ENCODE peak calls at places on chromosomes 13 and 19, in nine cellular contexts. H is heart right ventricle, Q is BE2C, P is heart left ventricle, W is transverse colon, V is IMR-90, E is HCT116, F is fibroblast of lung, Z is GM23248. O is an unnamed sample.
A peak's percentile ranks its signal among the peaks of the same experiment; 100 is the strongest.

GRCh38 chr13:44695520-44695919 is 119.4 kb upstream of the TSC22D1 start:
- DNase-seq in H (no peak), Q (no peak), P (no peak), W (no peak), V (no peak), E (no peak), F (no peak), Z (no peak), O (no peak)

GRCh38 chr13:20407759-20408158 is 117.9 kb downstream of the CRYL1 start:
- DNase-seq in H (no peak), Q (no peak), P (no peak), W (no peak), V (no peak), E (no peak), F (no peak), Z (no peak), O (no peak)

GRCh38 chr19:37654525-37654832 is 786 bp downstream of the ZFP30 start:
- DNase-seq in H (no peak), Q (no peak), P (no peak), W (no peak), V (peak; percentile 26), E (no peak), F (peak; percentile 40), Z (peak; percentile 56), O (no peak)

GRCh38 chr19:4584670-4585460 is 25.4 kb upstream of the SEMA6B start:
- DNase-seq in H (no peak), Q (peak; percentile 69), P (no peak), W (no peak), V (no peak), E (no peak), F (no peak), Z (no peak), O (no peak)

GRCh38 chr19:40523322-40524047 is 53.2 kb upstream of the SHKBP1 start:
- DNase-seq in H (peak; percentile 36), Q (peak; percentile 88), P (peak; percentile 44), W (peak; percentile 88), V (peak; percentile 44), E (peak; percentile 72), F (peak; percentile 37), Z (peak; percentile 78), O (peak; percentile 71)

GRCh38 chr13:94706854-94707399 is 5.4 kb downstream of the SOX21 start:
- DNase-seq in H (no peak), Q (no peak), P (no peak), W (no peak), V (no peak), E (no peak), F (no peak), Z (no peak), O (no peak)

GRCh38 chr19:1247747-1248453 is 483 bp upstream of the MIDN start:
- DNase-seq in H (peak; percentile 86), Q (no peak), P (peak; percentile 90), W (peak; percentile 82), V (peak; percentile 70), E (no peak), F (peak; percentile 62), Z (peak; percentile 87), O (peak; percentile 81)

GRCh38 chr13:110421696-110422395 is 114.8 kb downstream of the COL4A2 start:
- DNase-seq in H (no peak), Q (no peak), P (no peak), W (no peak), V (peak; percentile 90), E (no peak), F (peak; percentile 78), Z (no peak), O (no peak)

GRCh38 chr13:23992722-23993438 is 95.6 kb upstream of the C1QTNF9B start:
- DNase-seq in H (no peak), Q (no peak), P (no peak), W (no peak), V (no peak), E (no peak), F (no peak), Z (no peak), O (no peak)

GRCh38 chr19:48994035-48994386 is 324 bp downstream of the RUVBL2 start:
- DNase-seq in H (no peak), Q (no peak), P (no peak), W (no peak), V (no peak), E (no peak), F (no peak), Z (peak; percentile 55), O (peak; percentile 31)

GRCh38 chr19:33624586-33625153 is 2.9 kb downstream of the CHST8 start:
- DNase-seq in H (no peak), Q (no peak), P (no peak), W (no peak), V (no peak), E (no peak), F (no peak), Z (no peak), O (no peak)
- H3K27me3 ChIP-seq in H (peaks cover 22% of the 10 kb centered on the region), Q (peaks cover 36% of the 10 kb centered on the region), P (peaks cover 23% of the 10 kb centered on the region), W (peaks cover 76% of the 10 kb centered on the region), V (peaks cover 37% of the 10 kb centered on the region), E (peaks cover 10% of the 10 kb centered on the region), F (peaks cover 11% of the 10 kb centered on the region), Z (peaks cover 43% of the 10 kb centered on the region), O (peaks cover 70% of the 10 kb centered on the region)

DNA sequence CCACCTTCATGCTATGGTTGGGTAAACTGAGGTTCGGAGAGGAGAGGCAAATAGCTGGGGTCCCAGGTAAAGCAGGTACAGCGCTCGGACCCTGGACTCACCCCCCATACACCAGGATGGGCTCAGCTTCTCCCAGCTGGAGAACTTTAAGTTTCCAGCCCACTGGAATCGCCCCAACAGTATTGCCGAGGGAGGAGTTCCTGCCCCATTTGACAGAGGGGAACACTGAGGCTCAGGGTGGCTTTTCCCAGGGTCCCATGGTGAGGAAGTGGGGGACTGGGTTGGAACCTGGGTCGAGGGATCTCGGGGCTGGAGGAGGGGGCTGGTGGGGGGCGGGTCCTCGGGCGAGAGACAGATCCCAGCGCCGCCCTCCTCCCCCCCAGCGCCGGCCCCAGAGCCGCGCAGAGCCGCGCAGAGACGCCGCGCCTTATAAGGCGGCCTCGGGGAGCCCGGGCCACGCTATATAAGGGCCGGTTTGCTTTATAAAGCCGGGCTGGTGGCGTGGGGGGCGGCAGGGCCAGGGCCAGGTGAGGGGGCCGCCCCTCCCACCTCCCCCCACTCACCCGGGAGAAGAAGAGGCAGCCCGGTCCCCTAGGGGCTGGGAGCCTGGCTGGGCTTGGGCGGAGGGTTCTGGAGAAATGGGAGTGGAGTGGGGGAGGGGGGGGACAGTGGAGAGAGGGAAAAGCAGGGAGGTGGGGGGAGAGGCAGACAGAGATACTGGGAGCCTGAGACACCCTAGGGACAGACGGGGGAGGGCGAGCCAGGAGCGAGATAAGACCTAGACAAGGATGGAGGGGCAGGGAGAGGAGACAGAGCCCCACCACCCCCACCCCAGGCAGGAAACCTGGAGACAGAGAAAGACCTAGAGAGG is 1.1 kb downstream of the CNN1 start:
- DNase-seq in H (peak; percentile 59), Q (peak; percentile 73), P (peak; percentile 52), W (peak; percentile 29), V (peak; percentile 22), E (no peak), F (peak; percentile 22), Z (peak; percentile 58), O (no peak)
- H3K4me3 ChIP-seq in H (peak overlapping the region; percentile 36), Q (peak overlapping the region; percentile 28), P (peak overlapping the region; percentile 42), W (peak overlapping the region; percentile 52), V (peak overlapping the region; percentile 65), E (no peak overlapping the region), F (peak overlapping the region; percentile 55), Z (peak overlapping the region; percentile 65), O (no peak overlapping the region)

GRCh38 chr19:2981898-2982297 is 4.5 kb downstream of the TLE6 start:
- DNase-seq in H (no peak), Q (no peak), P (no peak), W (no peak), V (no peak), E (no peak), F (no peak), Z (no peak), O (no peak)

GRCh38 chr19:2983351-2984195 is 6.2 kb downstream of the TLE6 start:
- DNase-seq in H (peak; percentile 75), Q (peak; percentile 97), P (peak; percentile 83), W (peak; percentile 30), V (peak; percentile 7), E (no peak), F (peak; percentile 75), Z (peak; percentile 56), O (peak; percentile 18)

GRCh38 chr19:2984196-2984490 is 6.8 kb downstream of the TLE6 start:
- DNase-seq in H (no peak), Q (no peak), P (no peak), W (no peak), V (no peak), E (no peak), F (no peak), Z (peak; percentile 74), O (no peak)

GRCh38 chr19:2982556-2982955 is 5.2 kb downstream of the TLE6 start:
- DNase-seq in H (no peak), Q (no peak), P (no peak), W (no peak), V (no peak), E (no peak), F (no peak), Z (no peak), O (no peak)

GRCh38 chr19:2982983-2983350 is 5.6 kb downstream of the TLE6 start:
- DNase-seq in H (peak; percentile 81), Q (peak; percentile 99), P (peak; percentile 90), W (peak; percentile 78), V (peak; percentile 68), E (no peak), F (peak; percentile 93), Z (peak; percentile 86), O (peak; percentile 93)
- H3K27me3 ChIP-seq in H (no peaks in the 10 kb centered on the region), Q (no peaks in the 10 kb centered on the region), P (no peaks in the 10 kb centered on the region), W (peaks cover 16% of the 10 kb centered on the region), V (peaks cover 13% of the 10 kb centered on the region), E (no peaks in the 10 kb centered on the region), F (peaks cover 7% of the 10 kb centered on the region), Z (no peaks in the 10 kb centered on the region), O (no peaks in the 10 kb centered on the region)

DNA sequence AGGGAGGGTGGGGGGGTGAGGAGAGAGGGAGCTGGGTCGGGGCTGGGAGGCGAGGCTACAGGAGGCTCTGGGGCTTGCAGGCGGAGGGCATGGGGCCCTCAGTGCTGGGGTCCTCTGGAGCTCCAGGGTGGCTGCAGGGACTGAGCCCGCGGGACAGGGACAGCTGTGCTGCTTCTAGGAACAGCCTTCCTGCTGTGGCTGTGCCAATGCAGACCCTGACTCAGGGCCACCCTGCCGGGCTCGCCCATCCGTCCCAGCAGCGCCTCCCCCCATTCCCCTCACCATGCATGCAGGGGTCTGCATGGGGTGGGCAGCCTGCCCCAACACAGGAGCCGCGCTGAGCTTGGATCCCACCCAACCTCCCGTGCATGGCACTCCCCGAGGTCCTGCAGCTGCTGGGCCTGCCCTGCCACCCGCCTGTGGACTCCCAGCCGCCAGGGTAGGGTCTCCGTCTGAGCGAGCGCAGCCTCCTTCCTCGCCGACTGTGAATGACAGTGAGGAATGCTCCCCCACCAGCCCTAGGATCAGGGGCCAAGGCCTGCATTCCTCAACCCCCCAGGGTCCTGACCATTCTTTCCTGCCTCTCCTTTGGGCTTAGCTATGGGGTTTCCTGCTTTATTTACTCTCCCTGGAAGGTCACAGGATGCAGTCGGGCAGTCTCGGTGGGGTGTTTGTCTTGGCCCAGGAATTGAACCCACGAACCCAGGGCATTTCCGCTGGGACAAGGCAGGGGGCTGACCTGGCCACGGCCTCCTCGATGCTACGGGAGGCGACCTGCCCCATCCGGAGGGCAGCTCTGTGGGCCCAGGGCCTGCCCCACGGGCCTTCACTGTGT is 23.4 kb downstream of the CEBPG start:
- DNase-seq in H (peak; percentile 34), Q (peak; percentile 11), P (peak; percentile 51), W (no peak), V (no peak), E (no peak), F (no peak), Z (no peak), O (no peak)
- H3K4me3 ChIP-seq in H (no peak overlapping the region), Q (no peak overlapping the region), P (no peak overlapping the region), W (no peak overlapping the region), V (no peak overlapping the region), E (no peak overlapping the region), F (no peak overlapping the region), Z (no peak overlapping the region), O (no peak overlapping the region)

GRCh38 chr19:41912899-41913475 is 15.3 kb downstream of the ERFL start:
- DNase-seq in H (no peak), Q (no peak), P (no peak), W (no peak), V (no peak), E (no peak), F (no peak), Z (peak; percentile 52), O (no peak)
- H3K27me3 ChIP-seq in H (peaks cover 7% of the 10 kb centered on the region), Q (peaks cover 62% of the 10 kb centered on the region), P (peaks cover 26% of the 10 kb centered on the region), W (peaks cover 67% of the 10 kb centered on the region), V (peaks cover 64% of the 10 kb centered on the region), E (no peaks in the 10 kb centered on the region), F (peaks cover 54% of the 10 kb centered on the region), Z (peaks cover 49% of the 10 kb centered on the region), O (peaks cover 55% of the 10 kb centered on the region)